ENCODE peak calls at places on chromosomes 4 and X, in ten cellular contexts. One of them, this sample, is unnamed.

GRCh38 chr4:88610771-88611170 is 18.5 kb downstream of the HERC3 start:
- DNase-seq in endothelial cell: no peak
- DNase-seq in mesothelial cell of epicardium: no peak
- DNase-seq in choroid plexus epithelial cell: no peak
- DNase-seq in fibroblast of lung: peak
- DNase-seq in nephron progenitor cell: no peak
- DNase-seq in HFFc6: no peak
- DNase-seq in neural crest cell: no peak
- DNase-seq in coronary artery: no peak
- DNase-seq in upper lobe of right lung: no peak
- DNase-seq in this sample: no peak

GRCh38 chrX:40996886-40997530 is 88.2 kb upstream of the USP9X start:
- DNase-seq in endothelial cell: no peak
- DNase-seq in mesothelial cell of epicardium: no peak
- DNase-seq in choroid plexus epithelial cell: peak
- DNase-seq in fibroblast of lung: peak
- DNase-seq in nephron progenitor cell: no peak
- DNase-seq in HFFc6: peak
- DNase-seq in neural crest cell: no peak
- DNase-seq in coronary artery: no peak
- DNase-seq in upper lobe of right lung: no peak
- DNase-seq in this sample: no peak

GRCh38 chrX:115616943-115617563 is 56.1 kb downstream of the PLS3 start:
- DNase-seq in endothelial cell: no peak
- DNase-seq in mesothelial cell of epicardium: no peak
- DNase-seq in choroid plexus epithelial cell: peak
- DNase-seq in fibroblast of lung: peak
- DNase-seq in nephron progenitor cell: no peak
- DNase-seq in HFFc6: peak
- DNase-seq in neural crest cell: no peak
- DNase-seq in coronary artery: no peak
- DNase-seq in upper lobe of right lung: no peak
- DNase-seq in this sample: no peak

GRCh38 chr4:126986828-126987227 is 645.9 kb upstream of the INTU start:
- DNase-seq in endothelial cell: no peak
- DNase-seq in mesothelial cell of epicardium: no peak
- DNase-seq in choroid plexus epithelial cell: peak
- DNase-seq in fibroblast of lung: peak
- DNase-seq in nephron progenitor cell: no peak
- DNase-seq in HFFc6: peak
- DNase-seq in neural crest cell: no peak
- DNase-seq in coronary artery: no peak
- DNase-seq in upper lobe of right lung: no peak
- DNase-seq in this sample: peak

GRCh38 chr4:1061747-1062146 is 50.3 kb downstream of the FGFRL1 start:
- DNase-seq in endothelial cell: no peak
- DNase-seq in mesothelial cell of epicardium: no peak
- DNase-seq in choroid plexus epithelial cell: no peak
- DNase-seq in fibroblast of lung: no peak
- DNase-seq in nephron progenitor cell: no peak
- DNase-seq in HFFc6: no peak
- DNase-seq in neural crest cell: no peak
- DNase-seq in coronary artery: no peak
- DNase-seq in upper lobe of right lung: no peak
- DNase-seq in this sample: no peak

GRCh38 chr4:73762409-73762808 is 22.0 kb downstream of the CXCL8 start:
- DNase-seq in endothelial cell: no peak
- DNase-seq in mesothelial cell of epicardium: no peak
- DNase-seq in choroid plexus epithelial cell: no peak
- DNase-seq in fibroblast of lung: no peak
- DNase-seq in nephron progenitor cell: no peak
- DNase-seq in HFFc6: no peak
- DNase-seq in neural crest cell: no peak
- DNase-seq in coronary artery: no peak
- DNase-seq in upper lobe of right lung: no peak
- DNase-seq in this sample: no peak

GRCh38 chr4:141851246-141851891 is 215.0 kb downstream of the IL15 start:
- DNase-seq in endothelial cell: no peak
- DNase-seq in mesothelial cell of epicardium: no peak
- DNase-seq in choroid plexus epithelial cell: peak
- DNase-seq in fibroblast of lung: peak
- DNase-seq in nephron progenitor cell: no peak
- DNase-seq in HFFc6: no peak
- DNase-seq in neural crest cell: no peak
- DNase-seq in coronary artery: no peak
- DNase-seq in upper lobe of right lung: no peak
- DNase-seq in this sample: no peak

GRCh38 chr4:58825278-58825677 is 1715.1 kb upstream of the IGFBP7 start:
- DNase-seq in endothelial cell: no peak
- DNase-seq in mesothelial cell of epicardium: no peak
- DNase-seq in choroid plexus epithelial cell: no peak
- DNase-seq in fibroblast of lung: no peak
- DNase-seq in nephron progenitor cell: no peak
- DNase-seq in HFFc6: no peak
- DNase-seq in neural crest cell: no peak
- DNase-seq in coronary artery: no peak
- DNase-seq in upper lobe of right lung: no peak
- DNase-seq in this sample: no peak

GRCh38 chr4:83381173-83381572 is 46.5 kb upstream of the HPSE start:
- DNase-seq in endothelial cell: no peak
- DNase-seq in mesothelial cell of epicardium: no peak
- DNase-seq in choroid plexus epithelial cell: no peak
- DNase-seq in fibroblast of lung: no peak
- DNase-seq in nephron progenitor cell: no peak
- DNase-seq in HFFc6: no peak
- DNase-seq in neural crest cell: no peak
- DNase-seq in coronary artery: no peak
- DNase-seq in upper lobe of right lung: no peak
- DNase-seq in this sample: no peak

GRCh38 chrX:118345045-118345400 is 883 bp upstream of the WDR44 start:
- DNase-seq in endothelial cell: no peak
- DNase-seq in mesothelial cell of epicardium: no peak
- DNase-seq in choroid plexus epithelial cell: no peak
- DNase-seq in fibroblast of lung: no peak
- DNase-seq in nephron progenitor cell: no peak
- DNase-seq in HFFc6: no peak
- DNase-seq in neural crest cell: no peak
- DNase-seq in coronary artery: no peak
- DNase-seq in upper lobe of right lung: no peak
- DNase-seq in this sample: no peak

GRCh38 chrX:45851434-45851991 is 650.8 kb upstream of the DIPK2B start:
- DNase-seq in endothelial cell: peak
- DNase-seq in mesothelial cell of epicardium: peak
- DNase-seq in choroid plexus epithelial cell: peak
- DNase-seq in fibroblast of lung: peak
- DNase-seq in nephron progenitor cell: peak
- DNase-seq in HFFc6: no peak
- DNase-seq in neural crest cell: peak
- DNase-seq in coronary artery: no peak
- DNase-seq in upper lobe of right lung: peak
- DNase-seq in this sample: peak

GRCh38 chr4:4524364-4524763 is 17.5 kb downstream of the STX18 start:
- DNase-seq in endothelial cell: peak
- DNase-seq in mesothelial cell of epicardium: no peak
- DNase-seq in choroid plexus epithelial cell: peak
- DNase-seq in fibroblast of lung: no peak
- DNase-seq in nephron progenitor cell: peak
- DNase-seq in HFFc6: no peak
- DNase-seq in neural crest cell: no peak
- DNase-seq in coronary artery: no peak
- DNase-seq in upper lobe of right lung: no peak
- DNase-seq in this sample: no peak

GRCh38 chr4:20463176-20463430 is 211.4 kb downstream of the SLIT2 start:
- DNase-seq in endothelial cell: no peak
- DNase-seq in mesothelial cell of epicardium: no peak
- DNase-seq in choroid plexus epithelial cell: no peak
- DNase-seq in fibroblast of lung: no peak
- DNase-seq in nephron progenitor cell: no peak
- DNase-seq in HFFc6: no peak
- DNase-seq in neural crest cell: no peak
- DNase-seq in coronary artery: no peak
- DNase-seq in upper lobe of right lung: no peak
- DNase-seq in this sample: no peak

DNA sequence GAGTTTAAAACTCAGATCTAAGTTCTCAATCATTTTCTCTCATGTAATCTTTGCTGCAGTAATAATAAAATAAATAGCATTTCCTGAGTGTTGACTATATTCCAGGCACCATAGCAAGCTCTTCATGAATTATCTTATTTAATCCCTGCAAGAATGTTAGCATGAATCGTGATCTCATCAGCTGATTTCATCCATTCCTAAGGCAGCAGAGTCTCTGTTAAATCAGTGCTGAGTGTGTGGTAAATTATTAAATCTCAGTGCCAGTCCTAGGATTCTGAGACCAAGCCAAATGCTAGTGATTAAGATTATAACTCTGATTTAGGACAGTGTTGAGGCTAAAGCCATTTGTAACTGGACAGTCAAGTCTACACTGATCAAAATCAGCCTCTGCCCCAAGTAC is 240.3 kb upstream of the TAPT1 start:
- DNase-seq in endothelial cell: no peak
- DNase-seq in mesothelial cell of epicardium: no peak
- DNase-seq in choroid plexus epithelial cell: no peak
- DNase-seq in fibroblast of lung: no peak
- DNase-seq in nephron progenitor cell: no peak
- DNase-seq in HFFc6: no peak
- DNase-seq in neural crest cell: no peak
- DNase-seq in coronary artery: no peak
- DNase-seq in upper lobe of right lung: no peak
- DNase-seq in this sample: no peak
- TF ChIP-seq CTCF in endothelial cell: no peak
- TF ChIP-seq CTCF in mesothelial cell of epicardium: no peak
- TF ChIP-seq CTCF in choroid plexus epithelial cell: no peak
- TF ChIP-seq CTCF in fibroblast of lung: no peak
- TF ChIP-seq CTCF in nephron progenitor cell: no peak
- TF ChIP-seq CTCF in HFFc6: no peak
- TF ChIP-seq CTCF in neural crest cell: no peak
- TF ChIP-seq CTCF in coronary artery: no peak
- TF ChIP-seq CTCF in upper lobe of right lung: no peak
- TF ChIP-seq CTCF in this sample: no peak

GRCh38 chr4:52957791-52958190 is 95.7 kb downstream of the RASL11B start:
- DNase-seq in endothelial cell: no peak
- DNase-seq in mesothelial cell of epicardium: no peak
- DNase-seq in choroid plexus epithelial cell: peak
- DNase-seq in fibroblast of lung: no peak
- DNase-seq in nephron progenitor cell: no peak
- DNase-seq in HFFc6: no peak
- DNase-seq in neural crest cell: no peak
- DNase-seq in coronary artery: no peak
- DNase-seq in upper lobe of right lung: no peak
- DNase-seq in this sample: no peak

GRCh38 chr4:52956691-52957090 is 94.6 kb downstream of the RASL11B start:
- DNase-seq in endothelial cell: no peak
- DNase-seq in mesothelial cell of epicardium: no peak
- DNase-seq in choroid plexus epithelial cell: peak
- DNase-seq in fibroblast of lung: no peak
- DNase-seq in nephron progenitor cell: no peak
- DNase-seq in HFFc6: no peak
- DNase-seq in neural crest cell: no peak
- DNase-seq in coronary artery: no peak
- DNase-seq in upper lobe of right lung: no peak
- DNase-seq in this sample: no peak

GRCh38 chr4:52959545-52959944 is 97.4 kb downstream of the RASL11B start:
- DNase-seq in endothelial cell: no peak
- DNase-seq in mesothelial cell of epicardium: no peak
- DNase-seq in choroid plexus epithelial cell: peak
- DNase-seq in fibroblast of lung: peak
- DNase-seq in nephron progenitor cell: no peak
- DNase-seq in HFFc6: peak
- DNase-seq in neural crest cell: no peak
- DNase-seq in coronary artery: no peak
- DNase-seq in upper lobe of right lung: no peak
- DNase-seq in this sample: no peak

GRCh38 chr4:52958232-52958631 is 96.1 kb downstream of the RASL11B start:
- DNase-seq in endothelial cell: no peak
- DNase-seq in mesothelial cell of epicardium: no peak
- DNase-seq in choroid plexus epithelial cell: peak
- DNase-seq in fibroblast of lung: no peak
- DNase-seq in nephron progenitor cell: no peak
- DNase-seq in HFFc6: no peak
- DNase-seq in neural crest cell: no peak
- DNase-seq in coronary artery: no peak
- DNase-seq in upper lobe of right lung: no peak
- DNase-seq in this sample: no peak

DNA sequence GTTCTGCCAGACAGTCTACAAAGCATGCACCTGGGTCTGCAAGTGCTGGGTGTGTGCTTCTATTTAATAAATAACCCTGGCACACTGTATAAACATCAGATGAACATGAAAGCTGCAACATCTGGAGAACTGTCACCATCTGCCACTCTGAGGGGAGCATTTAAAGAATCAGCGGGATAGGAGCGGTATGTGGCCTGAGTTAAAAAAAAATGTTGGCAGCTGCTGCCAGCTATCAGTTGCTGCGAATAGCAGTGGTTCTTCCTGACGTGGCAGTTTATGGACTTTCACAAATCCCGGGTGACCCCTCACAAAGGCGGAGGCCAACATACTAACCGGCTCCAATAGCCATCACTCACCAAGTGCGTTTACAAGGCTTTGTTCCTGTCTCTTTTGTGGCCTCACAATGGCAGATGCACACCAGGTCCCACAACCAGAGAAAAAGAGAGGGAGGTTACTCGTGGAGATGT is 95.1 kb downstream of the RASL11B start:
- DNase-seq in endothelial cell: no peak
- DNase-seq in mesothelial cell of epicardium: no peak
- DNase-seq in choroid plexus epithelial cell: peak
- DNase-seq in fibroblast of lung: peak
- DNase-seq in nephron progenitor cell: peak
- DNase-seq in HFFc6: no peak
- DNase-seq in neural crest cell: no peak
- DNase-seq in coronary artery: no peak
- DNase-seq in upper lobe of right lung: no peak
- DNase-seq in this sample: no peak
- TF ChIP-seq CTCF in endothelial cell: no peak
- TF ChIP-seq CTCF in mesothelial cell of epicardium: no peak
- TF ChIP-seq CTCF in choroid plexus epithelial cell: no peak
- TF ChIP-seq CTCF in fibroblast of lung: no peak
- TF ChIP-seq CTCF in nephron progenitor cell: no peak
- TF ChIP-seq CTCF in HFFc6: no peak
- TF ChIP-seq CTCF in neural crest cell: no peak
- TF ChIP-seq CTCF in coronary artery: no peak
- TF ChIP-seq CTCF in upper lobe of right lung: no peak
- TF ChIP-seq CTCF in this sample: no peak

GRCh38 chr4:100576570-100576969 is 58.7 kb upstream of the EMCN start:
- DNase-seq in endothelial cell: no peak
- DNase-seq in mesothelial cell of epicardium: no peak
- DNase-seq in choroid plexus epithelial cell: no peak
- DNase-seq in fibroblast of lung: no peak
- DNase-seq in nephron progenitor cell: no peak
- DNase-seq in HFFc6: no peak
- DNase-seq in neural crest cell: no peak
- DNase-seq in coronary artery: no peak
- DNase-seq in upper lobe of right lung: no peak
- DNase-seq in this sample: no peak
- TF ChIP-seq CTCF in endothelial cell: no peak
- TF ChIP-seq CTCF in mesothelial cell of epicardium: no peak
- TF ChIP-seq CTCF in choroid plexus epithelial cell: no peak
- TF ChIP-seq CTCF in fibroblast of lung: no peak
- TF ChIP-seq CTCF in nephron progenitor cell: no peak
- TF ChIP-seq CTCF in HFFc6: peak
- TF ChIP-seq CTCF in neural crest cell: no peak
- TF ChIP-seq CTCF in coronary artery: no peak
- TF ChIP-seq CTCF in upper lobe of right lung: no peak
- TF ChIP-seq CTCF in this sample: no peak

GRCh38 chr4:7928711-7929505 is 10.8 kb downstream of the AFAP1 start:
- DNase-seq in endothelial cell: no peak
- DNase-seq in mesothelial cell of epicardium: no peak
- DNase-seq in choroid plexus epithelial cell: peak
- DNase-seq in fibroblast of lung: no peak
- DNase-seq in nephron progenitor cell: no peak
- DNase-seq in HFFc6: peak
- DNase-seq in neural crest cell: no peak
- DNase-seq in coronary artery: no peak
- DNase-seq in upper lobe of right lung: no peak
- DNase-seq in this sample: no peak
- TF ChIP-seq CTCF in endothelial cell: no peak
- TF ChIP-seq CTCF in mesothelial cell of epicardium: no peak
- TF ChIP-seq CTCF in choroid plexus epithelial cell: peak
- TF ChIP-seq CTCF in fibroblast of lung: peak
- TF ChIP-seq CTCF in nephron progenitor cell: no peak
- TF ChIP-seq CTCF in HFFc6: peak
- TF ChIP-seq CTCF in neural crest cell: peak
- TF ChIP-seq CTCF in coronary artery: no peak
- TF ChIP-seq CTCF in upper lobe of right lung: peak
- TF ChIP-seq CTCF in this sample: no peak

This sample was measured in keratinocyte.